ENCODE peak calls at places on chromosomes 7 and 10, in eight cellular contexts. One of them, this sample, is unnamed.

GRCh38 chr7:36600869-36601530 is 123.3 kb downstream of the AOAH start:
- DNase-seq in HS-5: peak
- DNase-seq in aorta: no peak
- DNase-seq in activated CD4-positive, alpha-beta T cell treated with anti-CD3 and anti-CD28 coated beads for 36 hours: peak
- DNase-seq in germinal center: no peak
- DNase-seq in epithelial cell of esophagus: peak
- DNase-seq in effector memory CD4-positive, alpha-beta T cell: no peak
- DNase-seq in neural progenitor cell: no peak
- DNase-seq in this sample: peak

GRCh38 chr10:58892039-58892665 is 284.3 kb upstream of the PHYHIPL start:
- DNase-seq in effector memory CD4-positive, alpha-beta T cell: no peak
- DNase-seq in activated CD4-positive, alpha-beta T cell treated with anti-CD3 and anti-CD28 coated beads for 36 hours: no peak
- DNase-seq in germinal center: no peak
- DNase-seq in HS-5: no peak
- DNase-seq in epithelial cell of esophagus: no peak
- DNase-seq in neural progenitor cell: no peak
- DNase-seq in aorta: no peak
- DNase-seq in this sample: no peak

GRCh38 chr10:34866848-34867247 is 51.8 kb upstream of the PARD3 start:
- DNase-seq in aorta: no peak
- DNase-seq in effector memory CD4-positive, alpha-beta T cell: no peak
- DNase-seq in germinal center: no peak
- DNase-seq in neural progenitor cell: peak
- DNase-seq in activated CD4-positive, alpha-beta T cell treated with anti-CD3 and anti-CD28 coated beads for 36 hours: no peak
- DNase-seq in HS-5: no peak
- DNase-seq in epithelial cell of esophagus: no peak
- DNase-seq in this sample: no peak

GRCh38 chr7:55964802-55965470 is 551 bp downstream of the NIPSNAP2 start:
- DNase-seq in activated CD4-positive, alpha-beta T cell treated with anti-CD3 and anti-CD28 coated beads for 36 hours: peak
- DNase-seq in epithelial cell of esophagus: peak
- DNase-seq in HS-5: no peak
- DNase-seq in germinal center: peak
- DNase-seq in aorta: peak
- DNase-seq in effector memory CD4-positive, alpha-beta T cell: peak
- DNase-seq in neural progenitor cell: peak
- DNase-seq in this sample: peak

GRCh38 chr7:112427984-112428383 is 22.3 kb upstream of the IFRD1 start:
- DNase-seq in neural progenitor cell: no peak
- DNase-seq in activated CD4-positive, alpha-beta T cell treated with anti-CD3 and anti-CD28 coated beads for 36 hours: no peak
- DNase-seq in aorta: no peak
- DNase-seq in effector memory CD4-positive, alpha-beta T cell: no peak
- DNase-seq in germinal center: no peak
- DNase-seq in epithelial cell of esophagus: no peak
- DNase-seq in HS-5: no peak
- DNase-seq in this sample: no peak

GRCh38 chr10:17006631-17007161 is 122.9 kb downstream of the CUBN start:
- DNase-seq in epithelial cell of esophagus: peak
- DNase-seq in effector memory CD4-positive, alpha-beta T cell: no peak
- DNase-seq in HS-5: no peak
- DNase-seq in aorta: no peak
- DNase-seq in neural progenitor cell: no peak
- DNase-seq in germinal center: no peak
- DNase-seq in activated CD4-positive, alpha-beta T cell treated with anti-CD3 and anti-CD28 coated beads for 36 hours: no peak
- DNase-seq in this sample: no peak

GRCh38 chr7:102111063-102111757 is 175.5 kb upstream of the SH2B2 start:
- DNase-seq in activated CD4-positive, alpha-beta T cell treated with anti-CD3 and anti-CD28 coated beads for 36 hours: no peak
- DNase-seq in neural progenitor cell: peak
- DNase-seq in germinal center: no peak
- DNase-seq in effector memory CD4-positive, alpha-beta T cell: no peak
- DNase-seq in epithelial cell of esophagus: no peak
- DNase-seq in HS-5: no peak
- DNase-seq in aorta: no peak
- DNase-seq in this sample: no peak

GRCh38 chr7:16921644-16922257 is 40.0 kb upstream of the AGR3 start:
- DNase-seq in germinal center: no peak
- DNase-seq in effector memory CD4-positive, alpha-beta T cell: no peak
- DNase-seq in activated CD4-positive, alpha-beta T cell treated with anti-CD3 and anti-CD28 coated beads for 36 hours: no peak
- DNase-seq in epithelial cell of esophagus: peak
- DNase-seq in HS-5: no peak
- DNase-seq in aorta: no peak
- DNase-seq in neural progenitor cell: peak
- DNase-seq in this sample: no peak

GRCh38 chr7:115941703-115942268 is 88.8 kb downstream of the TFEC start:
- DNase-seq in effector memory CD4-positive, alpha-beta T cell: no peak
- DNase-seq in aorta: no peak
- DNase-seq in HS-5: no peak
- DNase-seq in germinal center: no peak
- DNase-seq in epithelial cell of esophagus: peak
- DNase-seq in activated CD4-positive, alpha-beta T cell treated with anti-CD3 and anti-CD28 coated beads for 36 hours: no peak
- DNase-seq in neural progenitor cell: no peak
- DNase-seq in this sample: no peak

GRCh38 chr10:100650693-100651092 is 94.7 kb upstream of the PAX2 start:
- DNase-seq in effector memory CD4-positive, alpha-beta T cell: no peak
- DNase-seq in HS-5: no peak
- DNase-seq in aorta: no peak
- DNase-seq in epithelial cell of esophagus: no peak
- DNase-seq in germinal center: no peak
- DNase-seq in activated CD4-positive, alpha-beta T cell treated with anti-CD3 and anti-CD28 coated beads for 36 hours: no peak
- DNase-seq in neural progenitor cell: no peak
- DNase-seq in this sample: no peak

GRCh38 chr7:96778263-96778662 is 68.6 kb upstream of the SEM1 start:
- DNase-seq in aorta: no peak
- DNase-seq in neural progenitor cell: peak
- DNase-seq in germinal center: no peak
- DNase-seq in activated CD4-positive, alpha-beta T cell treated with anti-CD3 and anti-CD28 coated beads for 36 hours: peak
- DNase-seq in effector memory CD4-positive, alpha-beta T cell: no peak
- DNase-seq in epithelial cell of esophagus: peak
- DNase-seq in HS-5: no peak
- DNase-seq in this sample: no peak

GRCh38 chr7:3082386-3082785 is 38.7 kb upstream of the CARD11 start:
- DNase-seq in HS-5: no peak
- DNase-seq in epithelial cell of esophagus: no peak
- DNase-seq in neural progenitor cell: no peak
- DNase-seq in aorta: no peak
- DNase-seq in germinal center: no peak
- DNase-seq in effector memory CD4-positive, alpha-beta T cell: no peak
- DNase-seq in activated CD4-positive, alpha-beta T cell treated with anti-CD3 and anti-CD28 coated beads for 36 hours: no peak
- DNase-seq in this sample: no peak

GRCh38 chr10:106360870-106361269 is 803.6 kb downstream of the SORCS1 start:
- DNase-seq in aorta: no peak
- DNase-seq in neural progenitor cell: no peak
- DNase-seq in activated CD4-positive, alpha-beta T cell treated with anti-CD3 and anti-CD28 coated beads for 36 hours: no peak
- DNase-seq in germinal center: no peak
- DNase-seq in effector memory CD4-positive, alpha-beta T cell: no peak
- DNase-seq in epithelial cell of esophagus: peak
- DNase-seq in HS-5: peak
- DNase-seq in this sample: no peak

GRCh38 chr10:86439544-86439943 is 72.9 kb upstream of the GRID1 start:
- DNase-seq in aorta: no peak
- DNase-seq in activated CD4-positive, alpha-beta T cell treated with anti-CD3 and anti-CD28 coated beads for 36 hours: no peak
- DNase-seq in germinal center: no peak
- DNase-seq in neural progenitor cell: no peak
- DNase-seq in epithelial cell of esophagus: peak
- DNase-seq in HS-5: peak
- DNase-seq in effector memory CD4-positive, alpha-beta T cell: no peak
- DNase-seq in this sample: no peak

GRCh38 chr7:2687881-2688318 is at the start of gene AMZ1:
- DNase-seq in activated CD4-positive, alpha-beta T cell treated with anti-CD3 and anti-CD28 coated beads for 36 hours: no peak
- DNase-seq in epithelial cell of esophagus: no peak
- DNase-seq in neural progenitor cell: peak
- DNase-seq in germinal center: no peak
- DNase-seq in HS-5: no peak
- DNase-seq in aorta: no peak
- DNase-seq in effector memory CD4-positive, alpha-beta T cell: no peak
- DNase-seq in this sample: no peak

GRCh38 chr7:17680943-17681351 is 259.3 kb downstream of the SNX13 start:
- DNase-seq in effector memory CD4-positive, alpha-beta T cell: no peak
- DNase-seq in epithelial cell of esophagus: peak
- DNase-seq in neural progenitor cell: peak
- DNase-seq in aorta: no peak
- DNase-seq in germinal center: no peak
- DNase-seq in activated CD4-positive, alpha-beta T cell treated with anti-CD3 and anti-CD28 coated beads for 36 hours: no peak
- DNase-seq in HS-5: no peak
- DNase-seq in this sample: no peak